ENCODE peak calls at places on chromosomes 5 and 9, in eight cellular contexts. C is spleen; F is CD4-positive, alpha-beta T cell; B is dorsolateral prefrontal cortex; P is lung; O is heart right ventricle; N is A549; D is omental fat pad. A is an unnamed sample.

GRCh38 chr9:132609184-132609583 is 26.8 kb downstream of the BARHL1 start:
- DNase-seq in C (no peak), F (no peak), B (no peak), P (no peak), O (no peak), N (no peak), D (no peak), A (no peak)

GRCh38 chr5:36877667-36878420 is 1.3 kb downstream of the NIPBL start:
- DNase-seq in C (no peak), F (no peak), B (no peak), P (no peak), O (no peak), N (peak), D (no peak), A (peak)

GRCh38 chr9:1208185-1208584 is 158.0 kb downstream of the DMRT2 start:
- DNase-seq in C (no peak), F (no peak), B (no peak), P (no peak), O (no peak), N (no peak), D (no peak), A (no peak)

GRCh38 chr5:111680737-111681413 is 76.1 kb downstream of the NREP start:
- DNase-seq in C (no peak), F (no peak), B (no peak), P (peak), O (peak), N (peak), D (peak), A (no peak)

GRCh38 chr5:152092580-152092979 is 167.9 kb upstream of the GLRA1 start:
- DNase-seq in C (no peak), F (no peak), B (no peak), P (no peak), O (no peak), N (no peak), D (no peak), A (no peak)

GRCh38 chr5:160312139-160312959 is at the start of gene CCNJL:
- DNase-seq in C (peak), F (no peak), B (peak), P (peak), O (peak), N (peak), D (no peak), A (peak)

GRCh38 chr9:113499876-113500497 is 36.5 kb downstream of the RGS3 start:
- DNase-seq in C (no peak), F (no peak), B (no peak), P (no peak), O (no peak), N (no peak), D (no peak), A (no peak)

GRCh38 chr5:142280066-142281011 is 44.5 kb downstream of the SPRY4 start:
- DNase-seq in C (no peak), F (no peak), B (no peak), P (no peak), O (peak), N (no peak), D (no peak), A (no peak)

GRCh38 chr9:4494806-4495205 is 4.5 kb downstream of the SLC1A1 start:
- DNase-seq in C (no peak), F (no peak), B (no peak), P (no peak), O (no peak), N (no peak), D (no peak), A (no peak)

DNA sequence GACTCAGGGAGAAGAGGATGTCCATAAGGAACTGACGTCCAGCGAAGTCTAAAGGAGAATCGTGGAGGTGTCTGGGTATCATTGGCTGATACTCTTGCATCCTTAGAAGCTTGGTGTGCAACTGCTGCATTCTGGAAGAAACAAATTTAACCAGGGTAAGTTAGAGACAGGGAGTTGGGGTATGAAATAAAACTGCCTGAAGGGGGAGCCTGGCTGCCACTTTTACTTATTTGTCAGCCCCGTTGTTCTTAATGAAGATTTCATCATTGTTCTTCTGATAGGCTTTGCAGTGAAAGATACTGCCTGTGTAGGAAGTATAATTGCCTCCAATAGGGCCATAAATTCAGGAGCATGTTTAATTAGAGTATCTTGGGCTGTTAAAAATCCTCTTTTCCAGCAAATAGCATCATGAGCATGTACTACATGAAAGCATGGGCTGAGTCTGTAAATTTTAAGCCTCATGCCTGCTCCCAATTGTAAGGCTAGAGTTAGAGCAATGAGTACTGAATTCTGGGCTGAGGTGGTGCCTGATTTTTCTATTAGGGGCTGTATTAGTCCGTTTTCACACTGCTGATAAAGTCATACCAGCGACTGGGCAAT is 1264.5 kb upstream of the ACO1 start:
- DNase-seq in C (no peak), F (peak), B (no peak), P (no peak), O (peak), N (peak), D (no peak), A (peak)
- TF ChIP-seq CTCF in C (peak), F (peak), B (peak), P (peak), O (peak), N (peak), D (no peak), A (peak)

GRCh38 chr5:73132759-73133158 is 12.4 kb downstream of the TMEM171 start:
- DNase-seq in C (no peak), F (no peak), B (no peak), P (no peak), O (no peak), N (no peak), D (no peak), A (no peak)

GRCh38 chr5:73136277-73136606 is 15.9 kb downstream of the TMEM171 start:
- DNase-seq in C (no peak), F (no peak), B (no peak), P (no peak), O (no peak), N (no peak), D (no peak), A (no peak)

GRCh38 chr5:73137575-73138530 is 17.5 kb downstream of the TMEM171 start:
- DNase-seq in C (no peak), F (no peak), B (no peak), P (no peak), O (no peak), N (no peak), D (no peak), A (no peak)

GRCh38 chr5:73135021-73135420 is 14.6 kb downstream of the TMEM171 start:
- DNase-seq in C (no peak), F (no peak), B (no peak), P (no peak), O (no peak), N (no peak), D (no peak), A (no peak)

DNA sequence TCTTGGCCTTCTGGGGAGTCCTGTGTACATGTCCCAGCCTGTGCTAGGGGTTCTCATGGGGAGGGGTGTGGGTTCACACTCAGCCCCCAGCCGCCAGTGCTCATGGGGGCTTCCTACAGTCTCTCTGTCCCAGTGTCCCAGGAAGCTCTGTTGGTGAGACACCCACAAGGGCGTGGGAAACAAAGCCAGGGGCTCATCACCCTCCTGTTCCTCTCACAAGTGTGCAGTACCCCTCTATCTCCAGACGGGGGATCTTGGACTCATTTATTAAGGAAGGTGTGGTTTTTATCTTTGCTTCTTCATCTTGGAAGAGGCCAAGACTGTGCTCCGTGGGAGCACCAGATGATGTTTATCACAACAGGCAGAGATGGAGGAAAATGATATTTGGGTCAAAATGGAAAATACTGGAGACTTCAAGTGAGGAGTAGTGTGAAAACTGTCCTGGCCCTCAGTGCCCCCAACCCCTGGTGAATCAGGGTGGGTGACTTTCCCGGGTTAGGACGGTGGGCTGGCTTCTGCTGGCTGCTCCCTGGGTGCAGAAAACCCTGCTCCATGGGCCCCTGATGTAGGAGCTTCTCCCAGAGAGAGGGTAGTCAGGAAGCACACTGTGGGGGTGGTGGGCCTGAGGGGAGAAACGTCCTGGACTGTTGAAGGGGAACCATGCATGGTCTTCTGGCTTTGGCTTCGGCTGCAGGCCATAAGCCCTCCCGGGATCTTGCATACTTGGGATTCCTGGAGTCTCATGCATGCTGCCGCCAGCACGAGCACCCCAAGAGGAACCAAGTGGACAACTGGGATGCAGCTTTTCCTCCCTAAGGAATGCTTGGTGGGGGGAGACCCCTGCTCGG is 15.3 kb downstream of the TMEM171 start:
- DNase-seq in C (no peak), F (no peak), B (no peak), P (no peak), O (no peak), N (peak), D (no peak), A (no peak)
- TF ChIP-seq CTCF in C (peak), F (peak), B (peak), P (no peak), O (no peak), N (no peak), D (no peak), A (peak)

GRCh38 chr5:3538886-3539285 is 56.7 kb upstream of the IRX1 start:
- DNase-seq in C (no peak), F (no peak), B (no peak), P (no peak), O (no peak), N (no peak), D (no peak), A (no peak)

GRCh38 chr5:3546028-3546427 is 49.6 kb upstream of the IRX1 start:
- DNase-seq in C (no peak), F (no peak), B (no peak), P (no peak), O (no peak), N (no peak), D (no peak), A (no peak)

GRCh38 chr5:3537942-3538341 is 57.7 kb upstream of the IRX1 start:
- DNase-seq in C (no peak), F (no peak), B (no peak), P (no peak), O (no peak), N (no peak), D (no peak), A (no peak)

GRCh38 chr5:3542158-3542557 is 53.5 kb upstream of the IRX1 start:
- DNase-seq in C (no peak), F (no peak), B (no peak), P (no peak), O (no peak), N (no peak), D (no peak), A (no peak)

DNA sequence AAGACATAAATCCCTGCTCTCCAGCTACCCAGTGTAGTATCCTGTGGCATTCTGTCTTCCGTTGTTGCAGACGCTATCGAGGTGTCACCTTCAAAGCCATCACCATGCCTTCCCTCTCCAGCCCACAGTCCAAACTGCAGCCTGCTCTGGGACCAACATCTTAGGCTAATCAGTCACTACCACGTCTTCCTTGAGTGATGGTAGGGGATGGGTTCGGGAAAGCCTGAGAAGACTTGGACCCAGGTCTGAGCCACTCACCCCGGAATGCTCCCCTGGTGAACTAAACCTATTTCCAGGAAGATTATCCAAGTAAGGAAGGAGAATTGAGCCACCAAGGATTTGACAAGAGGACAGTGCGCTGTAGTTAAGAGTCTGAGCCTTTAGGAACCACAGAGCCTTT is 52.9 kb upstream of the IRX1 start:
- DNase-seq in C (no peak), F (no peak), B (no peak), P (no peak), O (no peak), N (no peak), D (no peak), A (no peak)
- TF ChIP-seq CTCF in C (no peak), F (no peak), B (no peak), P (no peak), O (no peak), N (no peak), D (no peak), A (no peak)

DNA sequence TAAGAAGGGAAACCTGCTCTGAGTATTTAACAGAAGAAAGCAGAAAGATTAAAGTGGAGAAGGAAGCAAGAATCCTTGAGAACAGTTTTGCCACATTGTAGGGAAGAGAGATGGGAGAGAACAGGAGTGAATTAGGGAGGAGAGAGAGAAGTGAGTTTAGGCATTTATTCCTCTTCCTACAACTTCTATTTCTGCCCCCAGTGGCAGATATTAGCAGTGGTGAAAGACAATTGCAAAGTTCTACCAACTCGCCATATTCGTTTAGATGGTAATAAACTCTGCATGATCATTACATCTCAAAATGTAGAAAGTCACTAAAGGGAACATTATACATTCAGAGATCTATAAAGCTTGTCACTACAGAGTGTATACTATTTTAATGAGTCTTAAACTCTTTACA is 440.1 kb upstream of the TRPC7 start:
- DNase-seq in C (no peak), F (no peak), B (no peak), P (no peak), O (no peak), N (no peak), D (no peak), A (no peak)
- TF ChIP-seq CTCF in C (no peak), F (no peak), B (no peak), P (no peak), O (no peak), N (no peak), D (no peak), A (no peak)

DNA sequence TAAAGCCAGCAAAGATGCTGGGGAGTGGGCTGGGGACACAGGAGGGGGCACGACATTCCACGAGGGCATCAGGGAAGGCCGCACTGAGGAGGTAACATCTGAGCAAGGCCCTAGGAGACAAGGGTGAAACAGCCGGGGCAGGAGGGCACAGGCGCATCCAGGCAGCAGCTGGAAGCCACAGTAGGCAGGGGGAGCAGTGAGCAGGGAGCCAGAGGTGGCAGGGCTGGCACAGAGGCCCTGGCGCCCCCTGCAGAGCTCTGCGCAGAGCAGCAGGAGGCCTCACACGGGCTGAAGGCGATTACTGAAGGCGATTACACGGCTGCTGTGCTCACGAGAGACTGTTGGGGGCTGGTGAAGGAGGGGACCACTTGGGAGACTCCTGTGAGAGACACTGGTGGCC is 15.4 kb downstream of the LMAN2 start:
- DNase-seq in C (peak), F (no peak), B (no peak), P (no peak), O (no peak), N (peak), D (no peak), A (no peak)
- TF ChIP-seq CTCF in C (no peak), F (no peak), B (no peak), P (no peak), O (no peak), N (peak), D (no peak), A (peak)

DNA sequence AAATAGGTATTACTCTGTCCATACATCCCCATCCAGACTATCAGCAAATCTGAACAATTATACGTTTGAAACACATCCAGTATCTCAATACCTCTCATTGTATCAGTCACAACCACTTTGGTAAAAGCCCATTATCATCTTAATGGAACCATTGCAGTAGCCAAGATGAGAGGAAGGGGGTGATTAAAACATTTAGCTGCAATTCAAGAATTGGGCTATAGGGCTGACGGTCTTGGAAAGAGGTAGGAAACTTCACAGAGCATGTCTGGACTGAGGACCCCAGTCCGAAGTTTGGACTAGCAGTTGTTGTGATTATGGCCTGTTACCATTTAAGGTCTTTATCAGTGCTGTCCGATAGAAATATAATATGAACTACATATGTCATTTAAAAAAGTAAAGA is 8.6 kb downstream of the SLC12A2 start:
- DNase-seq in C (no peak), F (no peak), B (no peak), P (no peak), O (no peak), N (no peak), D (no peak), A (no peak)
- TF ChIP-seq CTCF in C (no peak), F (no peak), B (no peak), P (no peak), O (no peak), N (no peak), D (no peak), A (no peak)